ENCODE peak calls at places on chromosomes 13 and 19, in eight cellular contexts. M, T, V, K, B, A, S and O are unnamed samples.
A peak's percentile ranks its signal among the peaks of the same experiment; 100 is the strongest.

GRCh38 chr19:55546822-55547614 is 1.7 kb upstream of the SBK3 start:
- DNase-seq in S (peak; percentile 60), A (no peak), B (no peak), M (peak; percentile 93), T (peak; percentile 27), K (peak; percentile 35), V (peak; percentile 42), O (peak; percentile 85)

GRCh38 chr19:47704024-47704423 is 9.2 kb upstream of the EHD2 start:
- DNase-seq in M (no peak), B (no peak), V (no peak), S (no peak), K (no peak), A (no peak), T (no peak), O (no peak)

GRCh38 chr13:20064128-20064527 is 96.7 kb downstream of the GJA3 start:
- DNase-seq in K (no peak), S (no peak), B (no peak), M (no peak), T (no peak), A (no peak), V (no peak), O (no peak)

GRCh38 chr19:9847087-9847671 is 12.1 kb downstream of the PIN1 start:
- DNase-seq in M (peak; percentile 64), B (no peak), A (no peak), V (peak; percentile 56), K (no peak), S (peak; percentile 78), T (no peak), O (no peak)

GRCh38 chr13:105170438-105170837 is 1365.0 kb downstream of the EFNB2 start:
- DNase-seq in B (no peak), M (no peak), S (no peak), A (no peak), T (no peak), K (no peak), V (no peak), O (no peak)

GRCh38 chr19:33420821-33421220 is 47.3 kb downstream of the CEBPG start:
- DNase-seq in K (no peak), B (no peak), T (no peak), A (no peak), V (no peak), S (no peak), M (no peak), O (no peak)

GRCh38 chr19:33802001-33802400 is 5.3 kb downstream of the KCTD15 start:
- DNase-seq in A (no peak), K (no peak), T (no peak), B (no peak), S (no peak), V (no peak), M (no peak), O (no peak)

GRCh38 chr13:98507060-98507797 is 69.7 kb downstream of the STK24 start:
- DNase-seq in B (peak; percentile 55), S (no peak), A (no peak), V (peak; percentile 79), M (peak; percentile 86), K (no peak), T (no peak), O (peak; percentile 72)

GRCh38 chr19:15702590-15702930 is 25.3 kb upstream of the OR10H2 start:
- DNase-seq in A (no peak), K (peak; percentile 32), B (peak; percentile 5), M (peak; percentile 81), V (no peak), T (peak; percentile 22), S (no peak), O (peak; percentile 79)

GRCh38 chr19:48455908-48456562 is 661 bp downstream of the KCNJ14 start:
- DNase-seq in T (no peak), S (no peak), M (no peak), A (no peak), B (no peak), V (no peak), K (no peak), O (no peak)

GRCh38 chr19:38933544-38933943 is 2.8 kb downstream of the MRPS12 start:
- DNase-seq in K (no peak), V (no peak), S (peak; percentile 2), T (no peak), B (no peak), M (no peak), A (no peak), O (no peak)

GRCh38 chr13:30510091-30510490 is 44.4 kb upstream of the HMGB1 start:
- DNase-seq in S (no peak), K (no peak), V (no peak), T (no peak), M (no peak), A (no peak), B (no peak), O (no peak)

GRCh38 chr13:35797946-35798345 is 321.5 kb upstream of the MAB21L1 start:
- DNase-seq in B (no peak), M (no peak), T (no peak), S (no peak), A (no peak), V (no peak), K (no peak), O (no peak)

GRCh38 chr19:38559428-38560401 is 58.0 kb downstream of the MAP4K1 start:
- DNase-seq in B (no peak), A (no peak), T (no peak), M (no peak), K (no peak), V (no peak), S (no peak), O (no peak)

GRCh38 chr13:97342136-97342535 is 91.8 kb upstream of the RAP2A start:
- DNase-seq in M (no peak), B (no peak), A (no peak), V (no peak), T (no peak), K (no peak), S (no peak), O (no peak)

GRCh38 chr13:46022476-46022875 is 30.1 kb downstream of the ZC3H13 start:
- DNase-seq in B (no peak), T (no peak), M (no peak), K (no peak), A (no peak), V (no peak), S (no peak), O (no peak)

GRCh38 chr13:112127564-112127963 is 60.6 kb downstream of the SOX1 start:
- DNase-seq in S (no peak), M (no peak), B (no peak), T (no peak), V (no peak), A (no peak), K (no peak), O (no peak)

GRCh38 chr19:36377541-36378178 is 1.3 kb downstream of the ZFP14 start:
- DNase-seq in M (no peak), V (no peak), T (no peak), A (no peak), S (no peak), K (no peak), B (no peak), O (no peak)

GRCh38 chr13:109874444-109874920 is 88.1 kb upstream of the IRS2 start:
- DNase-seq in V (no peak), B (no peak), S (no peak), T (no peak), M (no peak), K (no peak), A (no peak), O (no peak)

GRCh38 chr13:35927554-35927953 is 203.6 kb downstream of the DCLK1 start:
- DNase-seq in A (no peak), M (peak; percentile 24), T (no peak), K (no peak), V (no peak), S (no peak), B (no peak), O (no peak)

GRCh38 chr13:26563713-26564112 is 6.2 kb downstream of the WASF3 start:
- DNase-seq in T (no peak), A (no peak), B (no peak), M (no peak), V (no peak), S (no peak), K (no peak), O (no peak)